ENCODE peak calls at places on chromosomes 3 and 15, in ten cellular contexts. E, W, A, Z, U, C, J, G, P and F are unnamed samples.

GRCh38 chr3:128360705-128361271 is 105.9 kb downstream of the DNAJB8 start:
- DNase-seq in E (no peak), W (no peak), A (no peak), Z (no peak), U (no peak), C (no peak), J (no peak), G (no peak), P (no peak), F (no peak)

GRCh38 chr3:188198760-188199327 is 44.9 kb downstream of the LPP start:
- DNase-seq in E (no peak), W (no peak), A (no peak), Z (peak), U (no peak), C (no peak), J (no peak), G (no peak), P (no peak), F (no peak)

GRCh38 chr3:154799801-154800200 is 280.3 kb upstream of the MME start:
- DNase-seq in E (no peak), W (no peak), A (no peak), Z (no peak), U (no peak), C (no peak), J (no peak), G (no peak), P (no peak), F (no peak)

GRCh38 chr3:126982125-126982521 is 792 bp upstream of the PLXNA1 start:
- DNase-seq in E (no peak), W (no peak), A (no peak), Z (no peak), U (no peak), C (no peak), J (peak), G (peak), P (no peak), F (no peak)

GRCh38 chr3:12901631-12902045 is 60.3 kb upstream of the RPL32 start:
- DNase-seq in E (no peak), W (no peak), A (no peak), Z (no peak), U (no peak), C (peak), J (no peak), G (peak), P (no peak), F (peak)

GRCh38 chr3:13112521-13113345 is 39.5 kb upstream of the IQSEC1 start:
- DNase-seq in E (no peak), W (no peak), A (no peak), Z (no peak), U (no peak), C (no peak), J (no peak), G (no peak), P (no peak), F (no peak)

GRCh38 chr3:72657666-72658065 is 190.6 kb downstream of the SHQ1 start:
- DNase-seq in E (no peak), W (no peak), A (no peak), Z (no peak), U (no peak), C (no peak), J (peak), G (peak), P (no peak), F (no peak)

GRCh38 chr15:22871481-22872076 is 33.1 kb downstream of the NIPA2 start:
- DNase-seq in E (no peak), W (no peak), A (no peak), Z (no peak), U (no peak), C (no peak), J (no peak), G (no peak), P (no peak), F (no peak)

GRCh38 chr3:25372167-25372566 is 55.9 kb upstream of the RARB start:
- DNase-seq in E (no peak), W (no peak), A (no peak), Z (no peak), U (no peak), C (no peak), J (no peak), G (no peak), P (no peak), F (no peak)

GRCh38 chr3:25437953-25438352 is 9.9 kb downstream of the RARB start:
- DNase-seq in E (no peak), W (no peak), A (no peak), Z (no peak), U (no peak), C (no peak), J (no peak), G (no peak), P (no peak), F (no peak)

GRCh38 chr15:81950841-81951414 is 94.9 kb downstream of the MEX3B start:
- DNase-seq in E (no peak), W (no peak), A (no peak), Z (no peak), U (no peak), C (no peak), J (no peak), G (no peak), P (no peak), F (no peak)

GRCh38 chr3:377158-377561 is 180.6 kb downstream of the CHL1 start:
- DNase-seq in E (no peak), W (no peak), A (no peak), Z (no peak), U (no peak), C (no peak), J (no peak), G (peak), P (no peak), F (no peak)

GRCh38 chr3:66885326-66886000 is 112.6 kb upstream of the KBTBD8 start:
- DNase-seq in E (no peak), W (peak), A (no peak), Z (no peak), U (no peak), C (no peak), J (no peak), G (no peak), P (peak), F (no peak)

GRCh38 chr3:102526865-102527264 is 92.0 kb downstream of the ZPLD1 start:
- DNase-seq in E (no peak), W (no peak), A (no peak), Z (no peak), U (no peak), C (no peak), J (no peak), G (no peak), P (no peak), F (no peak)

GRCh38 chr3:98589331-98589870 is 4.0 kb downstream of the CPOX start:
- DNase-seq in E (no peak), W (no peak), A (no peak), Z (no peak), U (no peak), C (no peak), J (no peak), G (no peak), P (no peak), F (no peak)

GRCh38 chr3:93969997-93970396 is 3.7 kb downstream of the PROS1 start:
- DNase-seq in E (no peak), W (no peak), A (no peak), Z (no peak), U (no peak), C (no peak), J (no peak), G (no peak), P (no peak), F (no peak)

GRCh38 chr3:88013592-88013991 is 45.2 kb downstream of the CGGBP1 start:
- DNase-seq in E (no peak), W (no peak), A (peak), Z (no peak), U (no peak), C (no peak), J (no peak), G (no peak), P (no peak), F (no peak)

GRCh38 chr3:148975277-148975676 is 16.1 kb upstream of the GYG1 start:
- DNase-seq in E (no peak), W (no peak), A (peak), Z (no peak), U (no peak), C (peak), J (no peak), G (no peak), P (no peak), F (no peak)

GRCh38 chr3:185986201-185986600 is 48.4 kb upstream of the TRA2B start:
- DNase-seq in E (no peak), W (no peak), A (no peak), Z (no peak), U (no peak), C (no peak), J (no peak), G (no peak), P (no peak), F (no peak)

GRCh38 chr3:41247590-41247989 is 48.3 kb downstream of the CTNNB1 start:
- DNase-seq in E (no peak), W (no peak), A (no peak), Z (no peak), U (no peak), C (no peak), J (no peak), G (no peak), P (no peak), F (no peak)

GRCh38 chr15:70699873-70700272 is 63.5 kb downstream of the UACA start:
- DNase-seq in E (no peak), W (no peak), A (no peak), Z (no peak), U (no peak), C (no peak), J (no peak), G (no peak), P (no peak), F (no peak)

GRCh38 chr3:57966823-57967222 is 41.4 kb upstream of the FLNB start:
- DNase-seq in E (peak), W (no peak), A (no peak), Z (no peak), U (no peak), C (no peak), J (no peak), G (no peak), P (no peak), F (no peak)

GRCh38 chr15:58221591-58222241 is 83.5 kb downstream of the AQP9 start:
- DNase-seq in E (no peak), W (no peak), A (no peak), Z (no peak), U (no peak), C (no peak), J (peak), G (peak), P (no peak), F (peak)
- TF ChIP-seq CTCF in E (peak), W (peak), A (peak), Z (no peak), U (no peak), C (no peak), J (no peak), G (peak), P (no peak), F (no peak)

GRCh38 chr15:91265431-91265940 is 165.4 kb downstream of the SV2B start:
- DNase-seq in E (no peak), W (no peak), A (no peak), Z (no peak), U (no peak), C (no peak), J (no peak), G (no peak), P (no peak), F (no peak)

GRCh38 chr15:91271565-91272153 is 171.6 kb downstream of the SV2B start:
- DNase-seq in E (peak), W (peak), A (no peak), Z (peak), U (no peak), C (no peak), J (peak), G (peak), P (peak), F (peak)

GRCh38 chr15:91270747-91271146 is 170.7 kb downstream of the SV2B start:
- DNase-seq in E (no peak), W (no peak), A (no peak), Z (no peak), U (no peak), C (no peak), J (no peak), G (no peak), P (no peak), F (no peak)

GRCh38 chr15:91264651-91265351 is 164.7 kb downstream of the SV2B start:
- DNase-seq in E (no peak), W (no peak), A (no peak), Z (no peak), U (no peak), C (no peak), J (no peak), G (no peak), P (no peak), F (no peak)

GRCh38 chr15:91268510-91268909 is 168.5 kb downstream of the SV2B start:
- DNase-seq in E (no peak), W (no peak), A (no peak), Z (no peak), U (no peak), C (no peak), J (peak), G (peak), P (no peak), F (peak)
- TF ChIP-seq CTCF in E (peak), W (peak), A (no peak), Z (no peak), U (no peak), C (no peak), J (peak), G (peak), P (no peak), F (peak)

DNA sequence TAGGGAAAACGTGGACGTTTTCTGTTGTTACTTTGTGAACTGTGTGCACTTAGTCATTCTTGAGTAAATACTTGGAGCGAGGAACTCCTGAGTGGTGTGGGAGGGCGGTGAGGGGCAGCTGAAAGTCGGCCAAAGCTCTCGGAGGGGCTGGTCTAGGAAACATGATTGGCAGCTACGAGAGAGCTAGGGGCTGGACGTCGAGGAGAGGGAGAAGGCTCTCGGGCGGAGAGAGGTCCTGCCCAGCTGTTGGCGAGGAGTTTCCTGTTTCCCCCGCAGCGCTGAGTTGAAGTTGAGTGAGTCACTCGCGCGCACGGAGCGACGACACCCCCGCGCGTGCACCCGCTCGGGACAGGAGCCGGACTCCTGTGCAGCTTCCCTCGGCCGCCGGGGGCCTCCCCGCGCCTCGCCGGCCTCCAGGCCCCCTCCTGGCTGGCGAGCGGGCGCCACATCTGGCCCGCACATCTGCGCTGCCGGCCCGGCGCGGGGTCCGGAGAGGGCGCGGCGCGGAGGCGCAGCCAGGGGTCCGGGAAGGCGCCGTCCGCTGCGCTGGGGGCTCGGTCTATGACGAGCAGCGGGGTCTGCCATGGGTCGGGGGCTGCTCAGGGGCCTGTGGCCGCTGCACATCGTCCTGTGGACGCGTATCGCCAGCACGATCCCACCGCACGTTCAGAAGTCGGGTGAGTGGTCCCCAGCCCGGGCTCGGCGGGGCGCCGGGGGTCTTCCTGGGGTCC is at the start of gene TGFBR2:
- DNase-seq in E (peak), W (peak), A (peak), Z (peak), U (peak), C (peak), J (peak), G (peak), P (peak), F (peak)
- TF ChIP-seq CTCF in E (no peak), W (peak), A (peak), Z (no peak), U (peak), C (peak), J (no peak), G (peak), P (no peak), F (no peak)

DNA sequence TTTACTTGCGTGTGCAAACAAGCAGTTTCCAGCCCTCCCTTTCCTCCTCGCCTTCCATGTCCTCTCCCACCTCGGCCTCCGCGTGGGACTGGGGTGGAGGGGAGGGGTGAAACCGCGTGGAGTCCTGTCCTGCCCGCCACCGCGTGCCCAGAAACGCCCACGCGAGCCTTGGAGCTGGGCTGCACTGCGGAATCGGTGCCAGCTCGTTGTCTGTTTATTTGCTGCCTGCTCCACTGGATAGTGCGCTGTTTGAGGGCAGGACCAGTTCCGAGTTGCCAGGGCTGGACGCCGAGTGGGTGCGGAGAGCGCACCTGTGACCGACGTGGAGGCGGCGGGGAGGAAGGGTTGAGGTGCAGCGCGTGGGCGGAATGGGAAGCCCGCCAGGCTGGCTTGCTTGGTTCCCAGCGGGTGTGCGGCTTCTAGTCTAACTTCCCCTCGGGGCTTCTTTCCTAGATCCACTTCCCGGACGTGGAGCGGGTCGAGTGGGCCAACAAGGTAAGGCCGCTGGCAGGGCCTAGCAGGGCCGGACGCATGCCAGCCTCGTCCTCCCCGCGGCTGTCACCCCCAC is 17.3 kb downstream of the ESYT3 start:
- DNase-seq in E (no peak), W (no peak), A (no peak), Z (no peak), U (no peak), C (no peak), J (no peak), G (no peak), P (no peak), F (no peak)
- TF ChIP-seq CTCF in E (no peak), W (no peak), A (no peak), Z (no peak), U (no peak), C (no peak), J (no peak), G (no peak), P (no peak), F (no peak)

GRCh38 chr3:49568965-49569364 is 14.7 kb downstream of the BSN start:
- DNase-seq in E (no peak), W (no peak), A (no peak), Z (no peak), U (no peak), C (no peak), J (no peak), G (no peak), P (no peak), F (no peak)

GRCh38 chr3:49563040-49563578 is 8.8 kb downstream of the BSN start:
- DNase-seq in E (no peak), W (no peak), A (no peak), Z (no peak), U (no peak), C (no peak), J (no peak), G (no peak), P (no peak), F (no peak)

GRCh38 chr3:49567406-49567805 is 13.1 kb downstream of the BSN start:
- DNase-seq in E (no peak), W (no peak), A (no peak), Z (no peak), U (no peak), C (no peak), J (no peak), G (no peak), P (no peak), F (no peak)

GRCh38 chr3:49563766-49564165 is 9.5 kb downstream of the BSN start:
- DNase-seq in E (no peak), W (no peak), A (no peak), Z (no peak), U (no peak), C (no peak), J (no peak), G (no peak), P (no peak), F (no peak)

GRCh38 chr3:49566312-49566711 is 12.0 kb downstream of the BSN start:
- DNase-seq in E (no peak), W (no peak), A (no peak), Z (no peak), U (no peak), C (no peak), J (no peak), G (peak), P (no peak), F (no peak)
- TF ChIP-seq CTCF in E (peak), W (no peak), A (peak), Z (no peak), U (no peak), C (no peak), J (peak), G (peak), P (no peak), F (peak)